ENCODE peak calls at places on chromosome 18, in four cellular contexts. M, I, H and D are unnamed samples.

GRCh38 chr18:77995593-77995992 is 745.9 kb downstream of the GALR1 start:
- DNase-seq in M (no peak), I (no peak), H (no peak), D (no peak)

GRCh38 chr18:34977787-34978532 is 63.3 kb upstream of the MAPRE2 start:
- DNase-seq in M (peak), I (peak), H (peak), D (no peak)

GRCh38 chr18:31030574-31031278 is 11.8 kb downstream of the DSC3 start:
- DNase-seq in M (no peak), I (no peak), H (no peak), D (no peak)

GRCh38 chr18:53906681-53907080 is 317.8 kb downstream of the MBD2 start:
- DNase-seq in M (no peak), I (no peak), H (no peak), D (no peak)

GRCh38 chr18:74286106-74286856 is 5.5 kb downstream of the CYB5A start:
- DNase-seq in M (no peak), I (no peak), H (no peak), D (no peak)

GRCh38 chr18:74567805-74568204 is 29.9 kb upstream of the ZNF407 start:
- DNase-seq in M (no peak), I (no peak), H (no peak), D (no peak)

GRCh38 chr18:74316257-74317180 is 880 bp downstream of the C18orf63 start:
- DNase-seq in M (peak), I (no peak), H (peak), D (no peak)

GRCh38 chr18:7830468-7830867 is 263.4 kb downstream of the PTPRM start:
- DNase-seq in M (no peak), I (no peak), H (no peak), D (no peak)

GRCh38 chr18:59921384-59921891 is 21.6 kb downstream of the PMAIP1 start:
- DNase-seq in M (no peak), I (no peak), H (no peak), D (no peak)

GRCh38 chr18:48152549-48152948 is 222.1 kb upstream of the SMAD2 start:
- DNase-seq in M (no peak), I (no peak), H (no peak), D (no peak)

GRCh38 chr18:77129150-77129551 is 3.4 kb downstream of the MBP start:
- DNase-seq in M (no peak), I (no peak), H (no peak), D (no peak)

GRCh38 chr18:59056706-59057492 is 82.8 kb upstream of the SEC11C start:
- DNase-seq in M (no peak), I (peak), H (peak), D (no peak)

GRCh38 chr18:49752095-49752457 is 61.3 kb downstream of the ACAA2 start:
- DNase-seq in M (no peak), I (no peak), H (no peak), D (no peak)

GRCh38 chr18:76410033-76410432 is 85.0 kb downstream of the ZNF516 start:
- DNase-seq in M (no peak), I (no peak), H (no peak), D (no peak)

GRCh38 chr18:61628085-61628484 is 264.7 kb downstream of the RNF152 start:
- DNase-seq in M (no peak), I (no peak), H (no peak), D (no peak)

GRCh38 chr18:25467226-25468065 is 115.5 kb upstream of the ZNF521 start:
- DNase-seq in M (no peak), I (peak), H (peak), D (no peak)

GRCh38 chr18:48135436-48135966 is 205.0 kb upstream of the SMAD2 start:
- DNase-seq in M (no peak), I (peak), H (no peak), D (no peak)

GRCh38 chr18:59300676-59301285 is 17.7 kb downstream of the CPLX4 start:
- DNase-seq in M (no peak), I (no peak), H (no peak), D (no peak)

GRCh38 chr18:48514786-48515185 is 24.0 kb upstream of the CTIF start:
- DNase-seq in M (peak), I (no peak), H (no peak), D (no peak)

GRCh38 chr18:53952700-53953099 is 271.8 kb downstream of the MBD2 start:
- DNase-seq in M (no peak), I (no peak), H (no peak), D (no peak)

GRCh38 chr18:55301836-55302235 is 286.2 kb downstream of the TCF4 start:
- DNase-seq in M (no peak), I (no peak), H (no peak), D (no peak)

GRCh38 chr18:53698907-53699306 is 525.6 kb downstream of the MBD2 start:
- DNase-seq in M (no peak), I (no peak), H (no peak), D (no peak)

GRCh38 chr18:77100751-77101355 is 31.7 kb downstream of the MBP start:
- DNase-seq in M (no peak), I (no peak), H (no peak), D (no peak)

GRCh38 chr18:51278045-51278649 is 80.7 kb upstream of the MEX3C start:
- DNase-seq in M (no peak), I (no peak), H (no peak), D (no peak)

GRCh38 chr18:3721771-3722661 is 272.0 kb downstream of the TGIF1 start:
- DNase-seq in M (no peak), I (no peak), H (no peak), D (no peak)

GRCh38 chr18:41643427-41643826 is 311.6 kb upstream of the PIK3C3 start:
- DNase-seq in M (no peak), I (no peak), H (no peak), D (no peak)

GRCh38 chr18:57194070-57194469 is 47.2 kb downstream of the BOD1L2 start:
- DNase-seq in M (no peak), I (no peak), H (no peak), D (no peak)

GRCh38 chr18:60172030-60172429 is 200.5 kb downstream of the MC4R start:
- DNase-seq in M (no peak), I (no peak), H (no peak), D (no peak)

GRCh38 chr18:23437357-23438045 is 15.6 kb upstream of the RIOK3 start:
- DNase-seq in M (peak), I (peak), H (peak), D (no peak)

GRCh38 chr18:6884944-6885343 is 155.4 kb downstream of the ARHGAP28 start:
- DNase-seq in M (no peak), I (no peak), H (no peak), D (no peak)

GRCh38 chr18:39692367-39693011 is 2126.9 kb upstream of the CELF4 start:
- DNase-seq in M (no peak), I (no peak), H (no peak), D (no peak)

GRCh38 chr18:79951545-79952456 is at the start of gene SLC66A2:
- DNase-seq in M (peak), I (peak), H (peak), D (no peak)
- TF ChIP-seq POLR2A in M (no peak), I (no peak), H (no peak), D (no peak)

DNA sequence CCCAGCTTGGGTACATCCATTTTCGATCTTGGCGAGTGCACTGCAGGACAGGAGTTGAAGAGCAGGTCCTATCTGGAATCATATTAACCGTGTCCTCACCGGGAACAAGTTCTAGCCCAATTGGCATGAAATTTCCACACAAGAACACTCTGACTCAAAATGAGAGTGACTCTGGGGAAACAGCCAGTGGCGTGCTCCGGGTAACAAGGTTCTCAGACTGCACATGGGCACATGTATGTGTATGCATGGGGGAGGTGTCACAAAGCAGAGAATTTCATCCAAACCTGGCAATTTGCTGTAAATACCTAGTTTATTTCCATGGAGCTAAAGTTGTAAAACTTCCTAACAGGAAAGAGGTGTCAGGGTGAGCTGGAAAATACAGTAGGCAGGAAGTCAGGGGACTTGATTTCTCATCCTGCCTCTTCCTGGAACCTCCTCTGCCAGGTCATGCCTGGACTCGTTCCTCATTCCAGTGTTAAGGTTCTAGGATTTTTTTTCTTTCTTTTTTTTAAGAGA is 1.7 kb downstream of the TUBB6 start:
- DNase-seq in M (no peak), I (no peak), H (no peak), D (peak)
- TF ChIP-seq POLR2AphosphoS5 in M (no peak), I (no peak), H (no peak), D (no peak)

GRCh38 chr18:22324191-22325131 is 93.3 kb downstream of the CTAGE1 start:
- DNase-seq in M (peak), I (peak), H (no peak), D (no peak)
- TF ChIP-seq CTCF in M (no peak), I (no peak), H (peak), D (no peak)

DNA sequence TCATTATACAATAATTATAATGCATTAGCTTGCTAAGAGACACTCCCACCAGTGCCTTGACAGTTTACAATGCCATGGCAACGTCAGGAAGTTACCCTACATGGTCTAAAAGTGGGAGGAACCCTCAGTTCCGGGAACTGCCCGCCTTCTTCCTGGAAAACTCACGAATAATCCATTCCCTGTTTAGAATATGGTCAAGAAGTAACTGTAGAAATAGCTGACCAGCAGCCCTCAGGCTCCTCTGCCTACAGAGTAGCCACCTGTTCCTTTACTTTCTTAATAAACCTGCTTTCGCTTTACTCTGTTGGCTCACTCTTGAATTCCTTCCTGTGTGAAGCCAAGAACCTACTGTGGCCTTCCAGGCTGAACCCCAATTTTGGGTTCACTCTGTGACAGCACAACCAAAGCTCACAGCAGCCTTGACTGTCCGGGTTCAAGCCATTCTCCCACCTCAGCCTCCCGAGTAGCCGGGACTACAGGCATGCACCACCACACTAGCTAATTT is 20.0 kb upstream of the PTPN2 start:
- DNase-seq in M (no peak), I (no peak), H (no peak), D (no peak)
- TF ChIP-seq POLR2A in M (no peak), I (no peak), H (no peak), D (no peak)

GRCh38 chr18:45851196-45851925 is 25.9 kb downstream of the SIGLEC15 start:
- DNase-seq in M (no peak), I (no peak), H (no peak), D (no peak)
- TF ChIP-seq POLR2AphosphoS5 in M (no peak), I (no peak), H (no peak), D (no peak)